ENCODE peak calls at places on chromosomes 11 and 22, in six cellular contexts. Z, L, G, W, D and I are unnamed samples.

GRCh38 chr22:24834845-24835570 is 29.0 kb downstream of the SGSM1 start:
- DNase-seq in Z (no peak), L (no peak), G (no peak), W (no peak), D (peak; percentile 63), I (no peak)

GRCh38 chr11:88553204-88553603 is 215.7 kb upstream of the CTSC start:
- DNase-seq in Z (no peak), L (no peak), G (no peak), W (no peak), D (no peak), I (no peak)

GRCh38 chr11:13271060-13271693 is 6.4 kb upstream of the BMAL1 start:
- DNase-seq in Z (no peak), L (no peak), G (no peak), W (no peak), D (no peak), I (no peak)

GRCh38 chr11:35619754-35620640 is 1.7 kb downstream of the FJX1 start:
- DNase-seq in Z (peak; percentile 46), L (no peak), G (peak; percentile 56), W (no peak), D (no peak), I (no peak)

GRCh38 chr11:112613051-112613972 is 347.9 kb upstream of the NCAM1 start:
- DNase-seq in Z (peak; percentile 44), L (no peak), G (no peak), W (no peak), D (no peak), I (no peak)

GRCh38 chr11:19352072-19352735 is 111.5 kb upstream of the E2F8 start:
- DNase-seq in Z (no peak), L (no peak), G (no peak), W (no peak), D (no peak), I (no peak)

GRCh38 chr11:44308923-44309482 is 936 bp downstream of the ALX4 start:
- DNase-seq in Z (no peak), L (no peak), G (no peak), W (no peak), D (no peak), I (no peak)

GRCh38 chr11:120820040-120820439 is 203.9 kb upstream of the TBCEL start:
- DNase-seq in Z (no peak), L (no peak), G (no peak), W (no peak), D (no peak), I (no peak)

GRCh38 chr11:34356576-34356917 is 1.3 kb downstream of the ABTB2 start:
- DNase-seq in Z (peak; percentile 37), L (peak; percentile 43), G (peak; percentile 39), W (no peak), D (no peak), I (no peak)

GRCh38 chr11:118215765-118216164 is 9.0 kb downstream of the JAML start:
- DNase-seq in Z (no peak), L (no peak), G (no peak), W (no peak), D (no peak), I (no peak)

GRCh38 chr11:17745032-17745772 is 10.6 kb downstream of the KCNC1 start:
- DNase-seq in Z (no peak), L (no peak), G (no peak), W (no peak), D (no peak), I (no peak)

GRCh38 chr11:108733479-108734116 is 68.7 kb downstream of the DDX10 start:
- DNase-seq in Z (no peak), L (no peak), G (no peak), W (peak; percentile 93), D (peak; percentile 65), I (peak; percentile 51)

GRCh38 chr11:122085264-122085663 is 30.8 kb downstream of the BLID start:
- DNase-seq in Z (no peak), L (no peak), G (no peak), W (no peak), D (no peak), I (no peak)

GRCh38 chr11:88363566-88364169 is 26.1 kb upstream of the CTSC start:
- DNase-seq in Z (no peak), L (no peak), G (no peak), W (no peak), D (no peak), I (no peak)

GRCh38 chr11:96105197-96105895 is 181.4 kb upstream of the MTMR2 start:
- DNase-seq in Z (no peak), L (no peak), G (no peak), W (no peak), D (no peak), I (peak; percentile 67)

GRCh38 chr11:122556605-122557004 is 98.9 kb upstream of the UBASH3B start:
- DNase-seq in Z (peak; percentile 17), L (no peak), G (peak; percentile 43), W (no peak), D (no peak), I (no peak)

GRCh38 chr11:63917685-63918523 is 940 bp upstream of the RCOR2 start:
- DNase-seq in Z (peak; percentile 65), L (no peak), G (peak; percentile 89), W (no peak), D (peak; percentile 74), I (peak; percentile 31)

GRCh38 chr11:43582837-43583462 is 97.6 kb upstream of the HSD17B12 start:
- DNase-seq in Z (no peak), L (no peak), G (peak; percentile 33), W (no peak), D (no peak), I (no peak)

GRCh38 chr22:44396727-44397722 is 84.3 kb upstream of the SHISAL1 start:
- DNase-seq in Z (no peak), L (no peak), G (no peak), W (no peak), D (no peak), I (no peak)

GRCh38 chr11:48122656-48123055 is 94.0 kb upstream of the OR4B1 start:
- DNase-seq in Z (no peak), L (no peak), G (no peak), W (no peak), D (no peak), I (no peak)

GRCh38 chr11:99197477-99197876 is 176.7 kb downstream of the CNTN5 start:
- DNase-seq in Z (no peak), L (no peak), G (no peak), W (no peak), D (no peak), I (no peak)

GRCh38 chr22:17098379-17098819 is 13.6 kb downstream of the IL17RA start:
- DNase-seq in Z (no peak), L (no peak), G (no peak), W (no peak), D (no peak), I (no peak)

GRCh38 chr22:23823331-23823791 is 15.4 kb downstream of the DERL3 start:
- DNase-seq in Z (peak; percentile 63), L (no peak), G (no peak), W (no peak), D (no peak), I (no peak)

GRCh38 chr11:71076525-71077304 is 175.7 kb downstream of the SHANK2 start:
- DNase-seq in Z (no peak), L (no peak), G (no peak), W (no peak), D (no peak), I (no peak)

GRCh38 chr11:9301720-9302119 is 12.7 kb downstream of the TMEM41B start:
- DNase-seq in Z (no peak), L (no peak), G (no peak), W (no peak), D (no peak), I (no peak)

GRCh38 chr11:9304178-9304577 is 10.2 kb downstream of the TMEM41B start:
- DNase-seq in Z (no peak), L (no peak), G (no peak), W (no peak), D (no peak), I (no peak)

DNA sequence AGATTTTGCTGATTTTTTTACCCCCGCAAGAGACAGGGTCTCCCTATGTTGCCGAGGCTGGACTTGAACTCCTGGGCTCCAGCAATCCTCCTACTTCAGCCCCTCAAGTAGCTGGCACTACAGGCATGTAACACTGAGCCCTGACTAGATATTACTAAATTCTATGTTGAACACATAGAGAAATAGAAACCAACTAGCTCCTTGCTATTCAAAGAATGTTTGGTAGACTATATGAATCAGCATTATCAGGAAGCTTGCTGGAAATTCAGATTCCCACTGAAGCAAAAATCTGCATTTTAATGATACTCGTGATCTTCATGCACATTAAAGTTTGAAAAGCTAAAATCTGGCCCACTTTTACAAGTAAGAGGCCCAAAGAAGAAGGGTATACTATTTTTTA is 11.9 kb downstream of the TMEM41B start:
- DNase-seq in Z (no peak), L (no peak), G (no peak), W (no peak), D (no peak), I (no peak)
- H3K27ac ChIP-seq in Z (no peak overlapping the region), L (no peak overlapping the region), G (no peak overlapping the region), W (no peak overlapping the region), D (no peak overlapping the region), I (no peak overlapping the region)

GRCh38 chr11:57276169-57276854 is 39.3 kb upstream of the APLNR start:
- DNase-seq in Z (no peak), L (no peak), G (no peak), W (no peak), D (no peak), I (no peak)
- H3K27ac ChIP-seq in Z (no peak overlapping the region), L (no peak overlapping the region), G (no peak overlapping the region), W (no peak overlapping the region), D (no peak overlapping the region), I (no peak overlapping the region)

DNA sequence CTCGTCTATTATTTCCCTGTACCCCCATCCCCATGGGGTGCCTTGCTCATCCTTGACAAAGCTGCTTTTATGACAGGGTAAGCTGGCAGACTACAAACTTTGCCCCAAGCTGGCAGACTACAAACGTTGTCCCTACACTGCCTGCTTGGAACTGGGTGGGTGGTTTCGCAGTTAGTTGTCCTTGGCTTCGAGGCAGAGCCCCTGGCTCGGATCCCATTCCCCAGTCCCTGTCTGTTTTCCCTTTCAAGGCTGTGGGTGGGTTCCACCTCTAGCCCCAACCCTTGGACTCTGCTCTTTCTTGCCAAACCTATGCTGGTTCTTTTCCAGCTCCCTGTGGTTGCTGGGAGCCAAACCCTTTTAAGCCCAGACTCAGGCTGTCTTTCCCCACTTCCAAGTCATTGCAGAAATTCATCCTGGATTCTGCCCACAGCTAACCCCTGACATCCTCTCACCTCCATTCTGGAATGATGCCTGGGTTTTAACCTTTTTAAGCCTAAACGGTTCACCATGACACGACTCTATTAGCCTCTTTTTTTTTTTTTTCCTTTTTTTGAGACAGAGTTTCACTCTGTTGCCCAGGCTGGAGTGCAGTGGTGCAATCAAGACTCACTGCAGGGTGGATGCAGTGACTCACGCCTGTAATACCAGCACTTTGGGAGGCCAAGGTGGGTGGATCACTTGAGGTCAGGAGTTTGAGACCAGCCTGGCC is 9.2 kb upstream of the RBM14 start:
- DNase-seq in Z (peak; percentile 94), L (peak; percentile 41), G (no peak), W (no peak), D (no peak), I (no peak)
- H3K27ac ChIP-seq in Z (peak overlapping the region; percentile 54), L (peak overlapping the region; percentile 84), G (no peak overlapping the region), W (no peak overlapping the region), D (no peak overlapping the region), I (no peak overlapping the region)

DNA sequence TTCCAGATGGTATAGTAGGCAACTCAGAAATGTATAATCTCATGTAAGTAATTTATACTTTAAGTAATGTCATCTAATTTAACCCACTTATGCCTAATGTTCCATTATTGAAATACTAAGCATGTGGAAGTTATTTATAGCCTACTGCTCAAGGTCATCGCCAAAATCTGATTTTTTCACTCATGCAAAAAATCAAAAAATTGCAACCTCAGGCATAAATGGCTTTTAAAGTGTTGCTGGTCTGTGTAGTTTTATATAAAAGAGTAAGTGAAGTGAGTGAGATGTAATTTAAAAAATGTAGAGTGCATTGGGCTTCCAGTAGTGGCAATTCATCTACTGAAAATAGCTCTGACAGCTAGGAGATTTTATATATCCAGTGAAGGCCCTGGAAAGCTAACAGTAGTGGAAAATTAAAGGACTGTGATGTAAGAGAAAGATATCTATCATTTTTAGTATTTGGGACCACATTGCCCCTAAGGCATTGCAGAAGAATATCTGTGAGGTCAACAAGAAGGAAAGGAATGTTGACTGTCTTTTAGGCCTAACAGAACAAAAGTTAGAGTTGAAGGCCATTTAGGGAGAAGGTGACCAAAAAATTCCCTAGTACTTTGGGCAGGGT is 624.5 kb upstream of the CHORDC1 start:
- DNase-seq in Z (no peak), L (no peak), G (no peak), W (no peak), D (no peak), I (no peak)
- H3K27ac ChIP-seq in Z (no peak overlapping the region), L (no peak overlapping the region), G (no peak overlapping the region), W (no peak overlapping the region), D (no peak overlapping the region), I (no peak overlapping the region)